ENCODE peak calls at places on chromosome 4, in five cellular contexts. One of them, this sample, is unnamed.

GRCh38 chr4:103075435-103075893 is 1.1 kb downstream of the SLC9B2 start:
- DNase-seq in lower leg skin: no peak
- DNase-seq in CD4-positive, alpha-beta memory T cell: no peak
- DNase-seq in adipocyte: peak; percentile 51
- DNase-seq in DMS153: no peak
- DNase-seq in this sample: no peak

GRCh38 chr4:52105276-52105675 is 54.2 kb downstream of the SPATA18 start:
- DNase-seq in DMS153: no peak
- DNase-seq in lower leg skin: no peak
- DNase-seq in adipocyte: no peak
- DNase-seq in CD4-positive, alpha-beta memory T cell: no peak
- DNase-seq in this sample: no peak

GRCh38 chr4:5192271-5192670 is 141.0 kb downstream of the STK32B start:
- DNase-seq in DMS153: no peak
- DNase-seq in CD4-positive, alpha-beta memory T cell: no peak
- DNase-seq in adipocyte: no peak
- DNase-seq in lower leg skin: no peak
- DNase-seq in this sample: no peak

GRCh38 chr4:107094332-107094731 is 58.2 kb upstream of the DKK2 start:
- DNase-seq in adipocyte: peak; percentile 62
- DNase-seq in lower leg skin: no peak
- DNase-seq in CD4-positive, alpha-beta memory T cell: peak; percentile 8
- DNase-seq in DMS153: no peak
- DNase-seq in this sample: no peak

GRCh38 chr4:158162637-158163036 is 10.2 kb downstream of the GASK1B start:
- DNase-seq in adipocyte: no peak
- DNase-seq in CD4-positive, alpha-beta memory T cell: no peak
- DNase-seq in lower leg skin: no peak
- DNase-seq in DMS153: no peak
- DNase-seq in this sample: no peak

GRCh38 chr4:183492791-183493221 is 12.1 kb upstream of the ING2 start:
- DNase-seq in DMS153: no peak
- DNase-seq in adipocyte: peak; percentile 92
- DNase-seq in CD4-positive, alpha-beta memory T cell: no peak
- DNase-seq in lower leg skin: no peak
- DNase-seq in this sample: no peak

GRCh38 chr4:17544205-17544604 is 29.2 kb downstream of the CLRN2 start:
- DNase-seq in CD4-positive, alpha-beta memory T cell: no peak
- DNase-seq in lower leg skin: no peak
- DNase-seq in adipocyte: no peak
- DNase-seq in DMS153: peak; percentile 81
- DNase-seq in this sample: peak; percentile 84

GRCh38 chr4:17315459-17315858 is 196.4 kb downstream of the QDPR start:
- DNase-seq in adipocyte: no peak
- DNase-seq in CD4-positive, alpha-beta memory T cell: no peak
- DNase-seq in DMS153: no peak
- DNase-seq in lower leg skin: no peak
- DNase-seq in this sample: no peak

GRCh38 chr4:153514001-153514526 is 47.9 kb downstream of the TMEM131L start:
- DNase-seq in lower leg skin: no peak
- DNase-seq in CD4-positive, alpha-beta memory T cell: no peak
- DNase-seq in DMS153: no peak
- DNase-seq in adipocyte: peak; percentile 80
- DNase-seq in this sample: no peak

GRCh38 chr4:126916626-126917140 is 716.1 kb upstream of the INTU start:
- DNase-seq in lower leg skin: no peak
- DNase-seq in CD4-positive, alpha-beta memory T cell: no peak
- DNase-seq in adipocyte: peak; percentile 92
- DNase-seq in DMS153: no peak
- DNase-seq in this sample: no peak

GRCh38 chr4:10590896-10591295 is 93.7 kb downstream of the CLNK start:
- DNase-seq in lower leg skin: no peak
- DNase-seq in DMS153: no peak
- DNase-seq in CD4-positive, alpha-beta memory T cell: no peak
- DNase-seq in adipocyte: no peak
- DNase-seq in this sample: no peak

GRCh38 chr4:88985088-88985779 is 71.8 kb downstream of the FAM13A start:
- DNase-seq in adipocyte: peak; percentile 75
- DNase-seq in CD4-positive, alpha-beta memory T cell: no peak
- DNase-seq in lower leg skin: no peak
- DNase-seq in DMS153: no peak
- DNase-seq in this sample: no peak

GRCh38 chr4:16785800-16786527 is 112.5 kb downstream of the LDB2 start:
- DNase-seq in DMS153: no peak
- DNase-seq in CD4-positive, alpha-beta memory T cell: no peak
- DNase-seq in lower leg skin: no peak
- DNase-seq in adipocyte: peak; percentile 50
- DNase-seq in this sample: no peak

GRCh38 chr4:166274136-166274761 is 401.2 kb downstream of the TLL1 start:
- DNase-seq in lower leg skin: no peak
- DNase-seq in CD4-positive, alpha-beta memory T cell: no peak
- DNase-seq in adipocyte: no peak
- DNase-seq in DMS153: no peak
- DNase-seq in this sample: no peak

GRCh38 chr4:119394826-119395225 is 72.9 kb upstream of the FABP2 start:
- DNase-seq in CD4-positive, alpha-beta memory T cell: no peak
- DNase-seq in adipocyte: no peak
- DNase-seq in DMS153: no peak
- DNase-seq in lower leg skin: no peak
- DNase-seq in this sample: no peak

This sample was measured in NCI-H774.